ENCODE peak calls at places on chromosomes 1 and 21, in six cellular contexts. E is fibroblast of lung, U is IMR-90, J is hepatocyte, M is lung, G is gastrocnemius medialis. O is an unnamed sample. For H3K4me1, the result is how much of the 10 kb centered on the place peaks cover.

GRCh38 chr1:175062339-175062738 is 5.3 kb upstream of the TNN start:
- DNase-seq in E (no peak), U (no peak), J (no peak), M (no peak), G (no peak), O (no peak)

GRCh38 chr1:18285533-18285924 is 177.9 kb downstream of the IGSF21 start:
- DNase-seq in E (no peak), U (no peak), J (no peak), M (no peak), G (no peak), O (no peak)

GRCh38 chr1:14844923-14845617 is 246.6 kb downstream of the KAZN start:
- DNase-seq in E (no peak), U (no peak), J (no peak), M (no peak), G (no peak), O (no peak)

GRCh38 chr1:118340928-118341905 is 156.2 kb upstream of the SPAG17 start:
- DNase-seq in E (no peak), U (no peak), J (no peak), M (no peak), G (no peak), O (no peak)

GRCh38 chr1:244272471-244273261 is 179.0 kb downstream of the ADSS2 start:
- DNase-seq in E (peak), U (peak), J (peak), M (peak), G (peak), O (peak)

GRCh38 chr1:226162898-226163297 is 23.6 kb downstream of the ACBD3 start:
- DNase-seq in E (no peak), U (no peak), J (no peak), M (no peak), G (no peak), O (no peak)

GRCh38 chr21:34782666-34783365 is 114.0 kb downstream of the CLIC6 start:
- DNase-seq in E (no peak), U (no peak), J (no peak), M (no peak), G (no peak), O (no peak)

GRCh38 chr21:40324389-40324788 is 457.2 kb downstream of the PCP4 start:
- DNase-seq in E (no peak), U (no peak), J (no peak), M (no peak), G (no peak), O (no peak)

GRCh38 chr1:75265792-75266191 is 131.6 kb downstream of the LHX8 start:
- DNase-seq in E (peak), U (peak), J (peak), M (no peak), G (no peak), O (peak)

GRCh38 chr1:179599623-179600249 is 8.1 kb downstream of the TDRD5 start:
- DNase-seq in E (peak), U (peak), J (peak), M (no peak), G (no peak), O (peak)

GRCh38 chr21:30395731-30396130 is at the start of gene KRTAP13-1:
- DNase-seq in E (no peak), U (no peak), J (no peak), M (no peak), G (no peak), O (no peak)

GRCh38 chr1:91173379-91173890 is 151.6 kb upstream of the ZNF644 start:
- DNase-seq in E (no peak), U (no peak), J (peak), M (no peak), G (no peak), O (peak)

GRCh38 chr1:111563619-111564018 is 56.0 kb upstream of the RAP1A start:
- DNase-seq in E (peak), U (peak), J (no peak), M (no peak), G (no peak), O (no peak)

GRCh38 chr1:212964102-212964501 is 13.8 kb downstream of the VASH2 start:
- DNase-seq in E (no peak), U (no peak), J (no peak), M (no peak), G (no peak), O (no peak)

GRCh38 chr1:23369335-23370013 is at the start of gene ZNF436:
- DNase-seq in E (peak), U (peak), J (peak), M (peak), G (peak), O (peak)

GRCh38 chr1:179251675-179252074 is 22.2 kb upstream of the ABL2 start:
- DNase-seq in E (peak), U (peak), J (peak), M (no peak), G (no peak), O (peak)

GRCh38 chr1:1538989-1539309 is 1.5 kb downstream of the TMEM240 start:
- DNase-seq in E (no peak), U (no peak), J (no peak), M (no peak), G (no peak), O (no peak)

GRCh38 chr1:218156602-218157001 is 128.5 kb upstream of the RRP15 start:
- DNase-seq in E (no peak), U (no peak), J (peak), M (no peak), G (no peak), O (no peak)

GRCh38 chr1:5954964-5955363 is 37.3 kb downstream of the NPHP4 start:
- DNase-seq in E (no peak), U (no peak), J (no peak), M (no peak), G (no peak), O (no peak)

GRCh38 chr1:199723557-199723956 is 304.0 kb upstream of the NR5A2 start:
- DNase-seq in E (peak), U (peak), J (no peak), M (no peak), G (no peak), O (no peak)

GRCh38 chr1:2953688-2954285 is 67.5 kb upstream of the ACTRT2 start:
- DNase-seq in E (no peak), U (no peak), J (no peak), M (no peak), G (no peak), O (no peak)

GRCh38 chr21:38140192-38140905 is 116.4 kb upstream of the KCNJ15 start:
- DNase-seq in E (peak), U (peak), J (peak), M (peak), G (peak), O (no peak)

GRCh38 chr1:99727575-99728190 is 38.8 kb downstream of the FRRS1 start:
- DNase-seq in E (peak), U (peak), J (no peak), M (no peak), G (no peak), O (peak)

GRCh38 chr1:2412395-2412772 is at the start of gene PEX10:
- DNase-seq in E (peak), U (peak), J (peak), M (peak), G (peak), O (peak)

GRCh38 chr1:33985166-33985565 is 121.3 kb downstream of the HMGB4 start:
- DNase-seq in E (no peak), U (no peak), J (no peak), M (no peak), G (no peak), O (no peak)

GRCh38 chr21:45330851-45331261 is 43.2 kb upstream of the POFUT2 start:
- DNase-seq in E (no peak), U (no peak), J (no peak), M (no peak), G (no peak), O (no peak)

GRCh38 chr1:156146006-156146748 is 7.2 kb upstream of the SEMA4A start:
- DNase-seq in E (peak), U (peak), J (peak), M (peak), G (peak), O (peak)

GRCh38 chr21:41899431-41900202 is 20.5 kb upstream of the PRDM15 start:
- DNase-seq in E (no peak), U (no peak), J (no peak), M (no peak), G (no peak), O (no peak)

GRCh38 chr1:20136249-20136648 is 2.9 kb upstream of the PLA2G2F start:
- DNase-seq in E (no peak), U (no peak), J (no peak), M (no peak), G (no peak), O (no peak)

GRCh38 chr1:155131846-155132245 is 3.8 kb upstream of the SLC50A1 start:
- DNase-seq in E (no peak), U (no peak), J (no peak), M (no peak), G (no peak), O (no peak)

GRCh38 chr1:74652711-74653131 is 20.9 kb downstream of the ERICH3 start:
- DNase-seq in E (peak), U (peak), J (peak), M (no peak), G (no peak), O (no peak)

GRCh38 chr1:47992720-47993119 is 4.5 kb downstream of the TRABD2B start:
- DNase-seq in E (no peak), U (no peak), J (no peak), M (no peak), G (peak), O (peak)

GRCh38 chr1:236348071-236348470 is 46.0 kb upstream of the EDARADD start:
- DNase-seq in E (no peak), U (no peak), J (no peak), M (no peak), G (no peak), O (no peak)

GRCh38 chr21:36208326-36209013 is 51.8 kb downstream of the DOP1B start:
- DNase-seq in E (no peak), U (no peak), J (no peak), M (no peak), G (no peak), O (no peak)
- H3K4me1 ChIP-seq in E (under half), U (under half), J (under half), M (under half), G (under half), O (under half)

GRCh38 chr1:53505891-53506290 is 46.7 kb downstream of the DMRTB1 start:
- DNase-seq in E (no peak), U (no peak), J (no peak), M (no peak), G (no peak), O (no peak)

GRCh38 chr1:53504901-53505300 is 45.7 kb downstream of the DMRTB1 start:
- DNase-seq in E (no peak), U (no peak), J (no peak), M (no peak), G (no peak), O (no peak)

GRCh38 chr1:53507115-53507816 is 48.1 kb downstream of the DMRTB1 start:
- DNase-seq in E (no peak), U (no peak), J (no peak), M (no peak), G (no peak), O (no peak)

GRCh38 chr1:53506355-53507050 is 47.3 kb downstream of the DMRTB1 start:
- DNase-seq in E (no peak), U (no peak), J (no peak), M (no peak), G (no peak), O (no peak)

GRCh38 chr1:53505401-53505800 is 46.2 kb downstream of the DMRTB1 start:
- DNase-seq in E (no peak), U (no peak), J (no peak), M (no peak), G (no peak), O (no peak)
- TF ChIP-seq CTCF in E (no peak), U (no peak), J (no peak), M (no peak), G (no peak), O (no peak)

GRCh38 chr21:14768042-14768441 is 221.9 kb upstream of the SAMSN1 start:
- DNase-seq in E (no peak), U (no peak), J (no peak), M (no peak), G (no peak), O (no peak)

GRCh38 chr21:14771587-14771986 is 225.5 kb upstream of the SAMSN1 start:
- DNase-seq in E (no peak), U (no peak), J (no peak), M (no peak), G (no peak), O (no peak)

DNA sequence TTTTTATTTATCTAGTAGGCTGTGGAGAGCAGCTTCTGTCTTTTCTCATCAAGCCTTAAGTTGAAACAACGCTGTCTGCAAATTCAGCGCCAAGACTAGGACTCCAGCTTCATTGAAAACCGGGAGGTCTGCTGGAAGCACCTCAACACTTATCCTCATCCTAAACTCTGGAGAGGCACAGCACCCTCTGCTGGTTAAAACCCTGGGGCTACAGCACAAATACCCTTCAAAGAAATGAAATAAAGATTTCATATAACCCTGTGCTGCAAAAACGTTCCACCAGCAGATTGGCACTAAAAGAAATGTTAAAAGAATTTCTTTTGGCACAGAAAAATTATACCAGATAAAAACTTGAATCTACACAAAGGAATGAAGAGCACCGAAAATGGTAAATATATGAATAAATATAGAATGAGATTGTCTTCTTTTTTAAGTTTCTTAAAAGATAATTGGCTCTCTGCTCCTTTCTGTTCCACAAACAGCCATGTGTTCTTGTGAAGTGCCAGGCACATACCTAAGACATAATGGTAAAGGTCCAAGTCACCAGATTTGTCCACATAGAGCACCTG is 227.7 kb upstream of the SAMSN1 start:
- DNase-seq in E (no peak), U (no peak), J (peak), M (peak), G (no peak), O (peak)
- H3K4me1 ChIP-seq in E (under half), U (under half), J (under half), M (under half), G (under half), O (under half)

GRCh38 chr1:27568247-27569087 is 35.5 kb downstream of the AHDC1 start:
- DNase-seq in E (peak), U (peak), J (peak), M (peak), G (peak), O (peak)
- TF ChIP-seq CTCF in E (peak), U (peak), J (peak), M (peak), G (peak), O (peak)

DNA sequence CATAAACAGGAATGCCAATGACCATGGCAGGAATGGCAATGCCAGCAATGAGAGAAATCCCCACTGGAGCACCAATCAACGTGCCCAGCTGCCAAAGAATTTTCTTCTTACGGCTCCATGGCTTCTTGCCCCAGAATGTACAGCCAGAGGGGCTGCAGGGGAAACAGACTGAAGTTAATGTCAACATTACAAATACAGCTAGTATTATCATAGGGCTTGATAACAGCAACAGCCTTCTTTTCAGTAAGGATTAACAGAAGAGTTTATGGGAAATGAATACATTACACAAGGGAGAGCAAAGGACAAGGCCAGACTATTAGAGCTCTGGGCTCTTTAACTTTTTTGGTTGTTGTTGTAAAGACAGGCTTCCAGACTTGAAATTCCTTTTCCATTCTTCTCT is 18.2 kb downstream of the RNF19B start:
- DNase-seq in E (no peak), U (no peak), J (no peak), M (no peak), G (no peak), O (no peak)
- H3K4me1 ChIP-seq in E (under half), U (under half), J (under half), M (under half), G (under half), O (under half)

GRCh38 chr1:232813757-232814156 is 8.5 kb downstream of the MAP10 start:
- DNase-seq in E (no peak), U (no peak), J (no peak), M (no peak), G (no peak), O (no peak)

GRCh38 chr1:232813082-232813481 is 7.9 kb downstream of the MAP10 start:
- DNase-seq in E (no peak), U (no peak), J (no peak), M (no peak), G (no peak), O (no peak)

GRCh38 chr1:232810856-232811255 is 5.6 kb downstream of the MAP10 start:
- DNase-seq in E (peak), U (no peak), J (no peak), M (no peak), G (no peak), O (no peak)

GRCh38 chr1:232816324-232816723 is 11.1 kb downstream of the MAP10 start:
- DNase-seq in E (no peak), U (no peak), J (no peak), M (no peak), G (no peak), O (no peak)

DNA sequence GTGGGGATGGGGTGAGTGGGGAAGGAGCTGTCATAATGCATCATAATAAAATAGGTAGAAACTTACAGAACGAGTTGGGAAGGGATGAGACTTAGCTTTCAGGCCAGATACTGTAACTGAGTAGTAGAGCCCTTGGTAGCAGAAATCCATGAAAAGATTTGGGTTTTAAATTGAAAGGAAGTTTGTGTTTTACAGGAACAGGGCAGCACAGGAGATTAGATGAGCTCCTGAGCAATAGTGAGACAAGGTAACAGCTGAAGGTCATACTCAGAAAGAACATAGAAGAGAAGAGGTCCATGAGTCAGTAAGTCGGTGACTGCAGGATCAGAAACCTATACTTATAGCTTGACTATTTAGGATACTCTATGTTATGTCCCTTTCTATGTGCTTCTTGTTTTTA is 7.3 kb downstream of the MAP10 start:
- DNase-seq in E (no peak), U (no peak), J (no peak), M (no peak), G (no peak), O (no peak)
- TF ChIP-seq CTCF in E (no peak), U (no peak), J (no peak), M (no peak), G (no peak), O (no peak)

GRCh38 chr1:185318431-185319151 is 1.5 kb upstream of the IVNS1ABP start:
- DNase-seq in E (no peak), U (no peak), J (no peak), M (no peak), G (no peak), O (peak)

GRCh38 chr1:185317886-185318310 is 855 bp upstream of the IVNS1ABP start:
- DNase-seq in E (no peak), U (no peak), J (peak), M (peak), G (peak), O (no peak)

GRCh38 chr1:185315364-185316108 is 1.5 kb downstream of the IVNS1ABP start:
- DNase-seq in E (no peak), U (no peak), J (peak), M (no peak), G (no peak), O (peak)

GRCh38 chr1:185316163-185317033 is 645 bp downstream of the IVNS1ABP start:
- DNase-seq in E (peak), U (peak), J (peak), M (peak), G (peak), O (peak)

GRCh38 chr1:185317034-185317885 is at the start of gene IVNS1ABP:
- DNase-seq in E (peak), U (peak), J (peak), M (peak), G (peak), O (peak)
- H3K4me1 ChIP-seq in E (under half), U (under half), J (under half), M (under half), G (under half), O (under half)

DNA sequence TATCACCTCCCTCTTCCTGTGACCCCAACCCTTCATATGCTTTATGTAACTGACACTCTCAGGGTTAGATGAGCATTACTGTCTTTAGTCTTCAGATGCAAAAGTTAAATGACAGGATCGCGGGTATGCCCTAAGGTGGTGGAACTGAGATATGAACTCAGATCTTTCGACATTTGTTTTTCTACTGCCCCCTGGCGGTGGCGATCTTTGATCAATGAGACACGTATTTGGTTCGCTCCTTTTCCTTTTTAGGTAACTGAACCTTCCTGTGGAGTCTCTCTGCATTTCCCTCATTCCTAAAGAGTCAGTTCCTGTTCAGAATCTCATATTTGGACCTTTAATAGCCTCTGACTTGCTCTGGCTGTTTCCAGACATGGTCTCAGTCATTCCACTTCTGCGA is 47.8 kb upstream of the ZP4 start:
- DNase-seq in E (no peak), U (no peak), J (no peak), M (no peak), G (no peak), O (peak)
- TF ChIP-seq CTCF in E (no peak), U (peak), J (no peak), M (no peak), G (no peak), O (peak)

O was measured in A673.